ENCODE peak calls at places on chromosomes 12 and 14, in eight cellular contexts. D, T, V, L, R, H, M and K are unnamed samples.

GRCh38 chr12:106097011-106097410 is 41.7 kb downstream of the NUAK1 start:
- DNase-seq in D (no peak), T (peak), V (no peak), L (no peak), R (no peak), H (no peak), M (no peak), K (no peak)

GRCh38 chr12:65825573-65826512 is 1.6 kb downstream of the HMGA2 start:
- DNase-seq in D (no peak), T (peak), V (no peak), L (no peak), R (peak), H (no peak), M (peak), K (no peak)

GRCh38 chr12:93203361-93203760 is 174.4 kb upstream of the NUDT4 start:
- DNase-seq in D (no peak), T (no peak), V (no peak), L (no peak), R (no peak), H (no peak), M (no peak), K (no peak)

GRCh38 chr14:80585506-80585835 is 356.1 kb downstream of the CEP128 start:
- DNase-seq in D (no peak), T (no peak), V (no peak), L (no peak), R (no peak), H (no peak), M (no peak), K (no peak)

GRCh38 chr12:85979641-85980040 is 105.5 kb downstream of the NTS start:
- DNase-seq in D (no peak), T (peak), V (no peak), L (no peak), R (no peak), H (no peak), M (no peak), K (no peak)

GRCh38 chr14:72555609-72556000 is 338.3 kb downstream of the DPF3 start:
- DNase-seq in D (no peak), T (no peak), V (no peak), L (no peak), R (no peak), H (no peak), M (no peak), K (no peak)

GRCh38 chr12:90622431-90622830 is 332.5 kb downstream of the CCER1 start:
- DNase-seq in D (no peak), T (peak), V (no peak), L (no peak), R (no peak), H (no peak), M (no peak), K (no peak)

GRCh38 chr12:98440165-98440581 is 75.2 kb upstream of the TMPO start:
- DNase-seq in D (peak), T (no peak), V (no peak), L (no peak), R (no peak), H (no peak), M (no peak), K (peak)

GRCh38 chr12:122190842-122191668 is 8.1 kb downstream of the LRRC43 start:
- DNase-seq in D (peak), T (peak), V (no peak), L (peak), R (peak), H (peak), M (peak), K (no peak)

GRCh38 chr14:56995010-56995409 is 184.7 kb upstream of the OTX2 start:
- DNase-seq in D (no peak), T (no peak), V (no peak), L (no peak), R (no peak), H (no peak), M (no peak), K (peak)

GRCh38 chr14:51828017-51828797 is 32.2 kb upstream of the GNG2 start:
- DNase-seq in D (no peak), T (peak), V (no peak), L (peak), R (no peak), H (peak), M (no peak), K (peak)

GRCh38 chr12:101829639-101830390 is 944 bp downstream of the GNPTAB start:
- DNase-seq in D (no peak), T (peak), V (no peak), L (no peak), R (no peak), H (no peak), M (no peak), K (no peak)

GRCh38 chr14:35336171-35337073 is 44.2 kb downstream of the PSMA6 start:
- DNase-seq in D (no peak), T (peak), V (peak), L (no peak), R (no peak), H (no peak), M (no peak), K (peak)

GRCh38 chr14:94888108-94888507 is 118.2 kb upstream of the GSC start:
- DNase-seq in D (no peak), T (no peak), V (no peak), L (no peak), R (no peak), H (no peak), M (no peak), K (no peak)

GRCh38 chr14:23154876-23155587 is 28.4 kb downstream of the SLC7A8 start:
- DNase-seq in D (peak), T (peak), V (no peak), L (no peak), R (no peak), H (no peak), M (no peak), K (peak)

GRCh38 chr12:119835068-119835467 is 42.1 kb downstream of the CIT start:
- DNase-seq in D (no peak), T (peak), V (no peak), L (no peak), R (no peak), H (no peak), M (no peak), K (no peak)

GRCh38 chr12:53063708-53064612 is 14.1 kb downstream of the TNS2 start:
- DNase-seq in D (no peak), T (no peak), V (peak), L (no peak), R (no peak), H (no peak), M (no peak), K (no peak)

GRCh38 chr14:102616318-102616717 is 23.9 kb downstream of the RCOR1 start:
- DNase-seq in D (no peak), T (no peak), V (no peak), L (no peak), R (no peak), H (no peak), M (no peak), K (no peak)

GRCh38 chr14:56805992-56806737 is 4.1 kb downstream of the OTX2 start:
- DNase-seq in D (no peak), T (no peak), V (no peak), L (no peak), R (no peak), H (no peak), M (no peak), K (no peak)

GRCh38 chr12:29627221-29627620 is 129.7 kb upstream of the OVCH1 start:
- DNase-seq in D (no peak), T (no peak), V (no peak), L (no peak), R (no peak), H (no peak), M (no peak), K (no peak)

GRCh38 chr12:8028267-8028666 is 4.2 kb upstream of the FOXJ2 start:
- DNase-seq in D (no peak), T (no peak), V (no peak), L (no peak), R (no peak), H (no peak), M (no peak), K (no peak)